ENCODE peak calls at places on chromosomes 12 and 14, in six cellular contexts. N is foreskin keratinocyte; W is NCI-H345; Y is right atrium auricular region; J is stimulated activated CD8-positive, alpha-beta memory T cell treated with anti-CD3 and anti-CD28 coated beads, Interleukin-7, amount 100 ng/mL, for 1 hour; F is breast epithelium. T is an unnamed sample.

GRCh38 chr12:114416028-114416427 is 10.1 kb upstream of the TBX5 start:
- DNase-seq in F (no peak), N (no peak), W (no peak), J (no peak), Y (no peak), T (no peak)

GRCh38 chr14:53692451-53693330 is 263.9 kb downstream of the BMP4 start:
- DNase-seq in J (no peak), W (peak), F (no peak), Y (no peak), N (no peak), T (no peak)

GRCh38 chr14:41605550-41606248 is 977 bp upstream of the LRFN5 start:
- DNase-seq in N (no peak), Y (no peak), F (no peak), W (peak), J (no peak), T (no peak)

GRCh38 chr12:109861689-109862314 is 18.5 kb downstream of the GLTP start:
- DNase-seq in J (no peak), N (no peak), Y (no peak), F (no peak), W (no peak), T (no peak)

GRCh38 chr12:52063986-52064649 is 5.7 kb upstream of the ATG101 start:
- DNase-seq in W (no peak), J (no peak), N (no peak), Y (peak), F (no peak), T (no peak)

GRCh38 chr12:74963867-74964331 is 245.7 kb downstream of the KCNC2 start:
- DNase-seq in N (no peak), F (no peak), Y (no peak), W (no peak), J (no peak), T (no peak)

GRCh38 chr12:91811481-91812287 is 334.0 kb downstream of the BTG1 start:
- DNase-seq in F (peak), Y (peak), N (peak), W (peak), J (peak), T (peak)

GRCh38 chr14:102822311-102822863 is 45.1 kb downstream of the TRAF3 start:
- DNase-seq in J (no peak), N (no peak), F (no peak), Y (no peak), W (no peak), T (no peak)

GRCh38 chr12:42482086-42482819 is 107.3 kb downstream of the PRICKLE1 start:
- DNase-seq in Y (peak), F (peak), J (no peak), N (no peak), W (no peak), T (peak)

GRCh38 chr12:70756118-70756517 is 118.9 kb upstream of the PTPRB start:
- DNase-seq in F (no peak), J (no peak), Y (no peak), N (peak), W (no peak), T (peak)

GRCh38 chr12:117622087-117622486 is 260.7 kb upstream of the NOS1 start:
- DNase-seq in Y (no peak), W (no peak), N (no peak), F (no peak), J (no peak), T (no peak)

GRCh38 chr12:46493352-46494209 is 121.0 kb upstream of the SLC38A2 start:
- DNase-seq in Y (no peak), F (no peak), N (peak), J (no peak), W (no peak), T (no peak)